ENCODE peak calls at places on chromosomes 7 and 10, in four cellular contexts. D is lung, X is fibroblast of villous mesenchyme, P is IMR-90. O is an unnamed sample.

GRCh38 chr10:54096892-54097291 is 704.1 kb downstream of the PCDH15 start:
- DNase-seq in X (no peak), P (no peak), D (no peak), O (no peak)

GRCh38 chr10:33355267-33355666 is 20.8 kb upstream of the NRP1 start:
- DNase-seq in D (no peak), P (no peak), X (no peak), O (no peak)

GRCh38 chr10:127151541-127151940 is 44.9 kb downstream of the INSYN2A start:
- DNase-seq in D (no peak), X (no peak), P (peak; percentile 65), O (peak; percentile 56)

GRCh38 chr10:104478380-104478779 is 124.7 kb downstream of the CFAP58 start:
- DNase-seq in D (no peak), P (no peak), X (no peak), O (no peak)

GRCh38 chr10:120729508-120729907 is 121.7 kb upstream of the WDR11 start:
- DNase-seq in D (no peak), P (no peak), X (no peak), O (no peak)

GRCh38 chr7:44735403-44736165 is 13.1 kb upstream of the ZMIZ2 start:
- DNase-seq in D (no peak), P (peak; percentile 99), X (peak; percentile 97), O (peak; percentile 99)

GRCh38 chr10:14093735-14094484 is 236.8 kb downstream of the FRMD4A start:
- DNase-seq in D (no peak), P (peak; percentile 66), X (peak; percentile 62), O (peak; percentile 58)

GRCh38 chr7:149297034-149297755 is 35.2 kb downstream of the ZNF783 start:
- DNase-seq in D (no peak), X (no peak), P (no peak), O (no peak)

GRCh38 chr10:103153302-103153759 is 39.7 kb downstream of the NT5C2 start:
- DNase-seq in D (no peak), P (peak; percentile 36), X (peak; percentile 31), O (peak; percentile 54)

GRCh38 chr10:5532618-5533097 is 7.9 kb downstream of the CALML3 start:
- DNase-seq in X (no peak), D (no peak), P (no peak), O (no peak)

GRCh38 chr10:94362360-94363250 is at the start of gene NOC3L:
- DNase-seq in D (peak; percentile 94), P (peak; percentile 96), X (peak; percentile 94), O (peak; percentile 94)

GRCh38 chr10:94363251-94363565 is 469 bp upstream of the NOC3L start:
- DNase-seq in D (no peak), X (no peak), P (no peak), O (no peak)

GRCh38 chr10:94358480-94358879 is 4.3 kb downstream of the NOC3L start:
- DNase-seq in X (peak; percentile 93), P (peak; percentile 96), D (no peak), O (peak; percentile 92)

GRCh38 chr10:94364480-94364879 is 1.7 kb upstream of the NOC3L start:
- DNase-seq in P (no peak), X (no peak), D (no peak), O (no peak)

GRCh38 chr10:94361161-94361794 is 1.5 kb downstream of the NOC3L start:
- DNase-seq in D (no peak), P (no peak), X (peak; percentile 52), O (peak; percentile 30)
- H3K4me3 ChIP-seq in D (no peak overlapping the region), P (no peak overlapping the region), X (peak overlapping the region; percentile 87), O (peak overlapping the region; percentile 96)

DNA sequence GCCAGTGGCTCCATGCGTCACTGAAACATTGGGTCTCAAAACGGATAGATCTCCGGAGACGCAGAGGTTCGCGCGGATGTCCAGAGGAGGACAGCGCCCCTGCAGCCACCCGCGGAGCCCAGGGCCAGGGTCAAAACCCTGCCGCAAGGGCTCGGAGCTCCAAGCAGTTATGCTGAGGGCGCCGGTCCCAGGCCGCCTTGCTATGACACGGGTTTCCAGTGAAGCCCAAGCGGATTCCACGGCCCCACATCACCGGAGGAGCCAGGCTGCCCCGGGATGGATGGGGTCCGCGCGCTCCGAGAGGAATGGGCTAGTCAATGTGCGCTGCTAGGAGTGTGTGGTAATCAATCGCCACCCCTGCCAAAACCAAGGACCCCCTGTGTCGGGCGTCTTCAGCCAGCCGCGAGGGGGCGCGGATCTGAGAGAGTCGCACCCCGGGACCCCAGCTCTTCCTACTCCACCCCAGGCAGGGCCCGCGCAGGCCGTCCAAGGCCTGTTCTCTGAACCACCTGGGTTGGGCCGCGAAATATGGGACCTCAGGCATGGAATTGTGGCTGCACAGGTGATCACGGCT is 5.6 kb upstream of the EMX2 start:
- DNase-seq in D (no peak), X (no peak), P (no peak), O (no peak)
- TF ChIP-seq CTCF in D (no peak), X (no peak), P (no peak), O (no peak)

DNA sequence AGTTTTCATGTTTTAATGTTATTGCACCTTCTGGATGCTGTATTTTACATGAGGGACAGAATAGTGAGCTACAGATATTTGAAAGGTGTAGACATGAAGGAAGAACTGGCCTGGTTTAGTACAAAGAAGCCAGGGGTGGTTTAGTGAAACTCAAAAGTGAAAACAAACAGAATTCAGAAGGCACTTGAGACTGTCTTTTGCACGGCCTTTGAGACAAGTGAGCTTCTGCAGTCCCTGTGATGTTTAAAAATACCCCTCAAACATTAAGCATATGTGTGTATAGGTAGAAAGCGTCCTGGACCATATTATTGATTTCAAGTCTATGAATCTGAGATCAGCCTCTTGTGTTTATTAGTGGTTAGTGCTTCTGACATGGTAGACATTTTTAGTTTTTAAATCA is 118.9 kb downstream of the CDK14 start:
- DNase-seq in X (no peak), P (no peak), D (no peak), O (no peak)
- H3K4me3 ChIP-seq in X (no peak overlapping the region), P (no peak overlapping the region), D (no peak overlapping the region), O (no peak overlapping the region)

DNA sequence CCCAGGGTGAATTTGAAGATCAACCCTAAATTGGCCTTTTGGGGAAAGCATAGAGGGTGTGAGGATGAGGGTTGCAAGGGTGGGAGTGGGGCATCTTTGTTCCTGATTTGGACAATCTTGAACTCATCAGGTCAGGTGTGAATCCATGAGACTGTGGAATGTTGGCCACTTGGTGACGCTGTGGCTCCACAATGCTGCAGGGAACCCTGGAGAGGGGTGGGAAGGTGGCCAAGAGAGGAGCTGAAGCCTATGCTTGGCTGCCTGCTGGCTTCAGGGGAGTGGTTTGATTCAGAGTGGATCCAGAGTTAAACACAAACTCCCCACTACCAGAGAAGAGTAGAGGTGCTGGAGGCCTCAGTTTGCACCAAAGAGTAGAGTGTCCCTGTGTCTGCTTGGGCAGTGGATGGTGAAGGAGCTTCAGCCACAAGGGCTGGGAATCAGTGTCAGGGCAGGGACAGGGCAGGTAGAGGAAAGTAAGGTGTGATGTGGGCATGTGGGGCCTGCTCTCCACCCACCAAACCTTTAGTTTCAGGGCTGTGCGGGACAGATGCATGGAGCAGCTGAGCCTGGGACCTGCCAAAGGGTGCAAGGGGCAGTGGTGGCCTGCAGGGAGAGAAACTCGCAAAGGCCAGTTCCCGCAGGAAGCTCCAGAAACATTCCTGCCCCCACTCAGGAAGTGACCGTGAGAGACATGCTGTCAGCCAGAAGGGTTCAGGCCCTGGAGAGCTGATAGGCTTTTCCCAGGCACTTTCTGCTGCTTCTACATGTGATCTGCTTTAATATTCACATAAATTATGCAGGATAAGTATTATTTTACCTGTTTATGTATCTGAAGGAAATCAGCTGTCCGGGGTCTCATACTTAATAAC is 81.0 kb upstream of the PRSS58 start:
- DNase-seq in X (no peak), P (peak; percentile 14), D (no peak), O (peak; percentile 47)
- TF ChIP-seq CTCF in X (peak; percentile 27), P (peak; percentile 34), D (no peak), O (peak; percentile 47)

GRCh38 chr7:30349816-30350215 is 65.4 kb downstream of the ZNRF2 start:
- DNase-seq in D (no peak), X (no peak), P (no peak), O (no peak)

GRCh38 chr7:30347226-30348082 is 63.1 kb downstream of the ZNRF2 start:
- DNase-seq in X (no peak), P (peak; percentile 1), D (no peak), O (no peak)

GRCh38 chr7:30351274-30351673 is 66.9 kb downstream of the ZNRF2 start:
- DNase-seq in X (no peak), D (no peak), P (no peak), O (no peak)

GRCh38 chr7:30348083-30348560 is 63.7 kb downstream of the ZNRF2 start:
- DNase-seq in P (peak; percentile 88), D (no peak), X (peak; percentile 90), O (peak; percentile 94)

GRCh38 chr7:30349170-30349569 is 64.8 kb downstream of the ZNRF2 start:
- DNase-seq in X (no peak), D (no peak), P (no peak), O (no peak)
- H3K4me3 ChIP-seq in X (no peak overlapping the region), D (no peak overlapping the region), P (no peak overlapping the region), O (no peak overlapping the region)

GRCh38 chr7:108266489-108266888 is 136.3 kb upstream of the LAMB4 start:
- DNase-seq in D (no peak), X (no peak), P (no peak), O (no peak)

GRCh38 chr7:108267615-108268014 is 137.5 kb upstream of the LAMB4 start:
- DNase-seq in X (no peak), D (no peak), P (no peak), O (no peak)

GRCh38 chr7:108265007-108265406 is 134.8 kb upstream of the LAMB4 start:
- DNase-seq in D (no peak), P (no peak), X (no peak), O (no peak)

GRCh38 chr7:108261560-108262255 is 131.5 kb upstream of the LAMB4 start:
- DNase-seq in X (no peak), D (no peak), P (no peak), O (no peak)

GRCh38 chr7:108263364-108263951 is 133.3 kb upstream of the LAMB4 start:
- DNase-seq in P (no peak), X (no peak), D (no peak), O (no peak)
- TF ChIP-seq CTCF in P (no peak), X (no peak), D (no peak), O (no peak)

GRCh38 chr10:59177031-59177861 is 803 bp downstream of the PHYHIPL start:
- DNase-seq in X (peak; percentile 55), D (no peak), P (peak; percentile 79), O (peak; percentile 93)

GRCh38 chr10:59176241-59177030 is at the start of gene PHYHIPL:
- DNase-seq in P (no peak), D (no peak), X (no peak), O (no peak)

GRCh38 chr10:59177862-59178235 is 1.4 kb downstream of the PHYHIPL start:
- DNase-seq in P (no peak), X (no peak), D (no peak), O (no peak)

GRCh38 chr10:59173414-59173813 is 3.0 kb upstream of the PHYHIPL start:
- DNase-seq in X (no peak), D (no peak), P (no peak), O (no peak)

GRCh38 chr10:59175538-59176240 is 754 bp upstream of the PHYHIPL start:
- DNase-seq in P (no peak), D (no peak), X (no peak), O (no peak)
- H3K4me3 ChIP-seq in P (no peak overlapping the region), D (no peak overlapping the region), X (no peak overlapping the region), O (no peak overlapping the region)

GRCh38 chr10:30383366-30383765 is 34.3 kb upstream of the MTPAP start:
- DNase-seq in P (peak; percentile 17), X (no peak), D (no peak), O (peak; percentile 15)

GRCh38 chr10:30384051-30384674 is 35.1 kb upstream of the MTPAP start:
- DNase-seq in P (no peak), X (no peak), D (no peak), O (no peak)

GRCh38 chr10:30386801-30387588 is 37.9 kb upstream of the MTPAP start:
- DNase-seq in D (no peak), X (no peak), P (no peak), O (peak; percentile 22)

GRCh38 chr10:30387646-30388243 is 38.7 kb upstream of the MTPAP start:
- DNase-seq in X (no peak), D (no peak), P (no peak), O (peak; percentile 45)

GRCh38 chr10:30384791-30385201 is 35.7 kb upstream of the MTPAP start:
- DNase-seq in P (peak; percentile 34), X (peak; percentile 46), D (no peak), O (peak; percentile 38)
- TF ChIP-seq CTCF in P (peak; percentile 40), X (peak; percentile 56), D (no peak), O (peak; percentile 39)

O was measured in fibroblast of mammary gland.